ENCODE peak calls at places on chromosomes 13 and 19, in nine cellular contexts. S, T, X, L, V, F, U, H and I are unnamed samples.

GRCh38 chr13:23443110-23443509 is 9.6 kb upstream of the SACS start:
- DNase-seq in S (no peak), T (no peak), F (no peak), U (no peak), L (no peak), H (no peak), V (no peak), X (no peak), I (no peak)

GRCh38 chr19:5293607-5294089 is 47.0 kb downstream of the PTPRS start:
- DNase-seq in V (peak), S (peak), U (peak), F (no peak), X (peak), T (peak), H (no peak), L (no peak), I (no peak)

GRCh38 chr13:33322965-33323668 is 37.6 kb upstream of the STARD13 start:
- DNase-seq in X (no peak), H (no peak), S (no peak), U (no peak), L (no peak), F (no peak), V (no peak), T (no peak), I (no peak)

GRCh38 chr13:113753171-113753570 is 5.9 kb upstream of the TMEM255B start:
- DNase-seq in U (peak), L (no peak), F (no peak), S (no peak), X (no peak), H (no peak), T (no peak), V (no peak), I (no peak)

GRCh38 chr19:1591421-1592022 is 1.1 kb downstream of the MBD3 start:
- DNase-seq in L (no peak), U (no peak), F (no peak), X (no peak), V (no peak), T (no peak), H (no peak), S (no peak), I (no peak)

GRCh38 chr13:44234566-44234965 is 139.1 kb upstream of the SERP2 start:
- DNase-seq in H (no peak), U (no peak), T (no peak), X (no peak), S (no peak), L (no peak), F (no peak), V (peak), I (no peak)

GRCh38 chr19:14553042-14553938 is 18.6 kb downstream of the NDUFB7 start:
- DNase-seq in T (peak), X (no peak), V (no peak), L (no peak), H (no peak), S (no peak), U (no peak), F (no peak), I (no peak)

GRCh38 chr19:3710265-3710812 is 2.2 kb downstream of the TJP3 start:
- DNase-seq in F (no peak), X (peak), S (peak), U (peak), V (peak), T (peak), H (peak), L (no peak), I (peak)

GRCh38 chr13:44277459-44277858 is 96.2 kb upstream of the SERP2 start:
- DNase-seq in H (no peak), U (no peak), L (no peak), X (no peak), V (no peak), S (no peak), F (no peak), T (no peak), I (peak)

GRCh38 chr13:44219808-44220544 is 153.6 kb upstream of the SERP2 start:
- DNase-seq in T (no peak), H (no peak), X (no peak), F (no peak), U (no peak), L (no peak), S (no peak), V (peak), I (no peak)

GRCh38 chr13:113853518-113854237 is 10.2 kb downstream of the GAS6 start:
- DNase-seq in H (peak), U (peak), F (no peak), L (no peak), S (no peak), V (peak), X (no peak), T (no peak), I (peak)

GRCh38 chr13:35855531-35856019 is 275.6 kb downstream of the DCLK1 start:
- DNase-seq in V (no peak), U (no peak), S (no peak), H (no peak), T (no peak), F (peak), X (no peak), L (no peak), I (peak)

GRCh38 chr13:66660013-66660804 is 569.9 kb downstream of the PCDH9 start:
- DNase-seq in T (no peak), L (no peak), H (no peak), V (peak), U (no peak), F (no peak), X (no peak), S (no peak), I (no peak)

GRCh38 chr19:2554856-2555255 is 78.9 kb downstream of the GADD45B start:
- DNase-seq in F (no peak), X (no peak), S (no peak), U (no peak), L (no peak), H (no peak), V (peak), T (no peak), I (no peak)

GRCh38 chr13:98335721-98336120 is 158.7 kb upstream of the RNF113B start:
- DNase-seq in F (no peak), H (no peak), V (no peak), L (no peak), S (no peak), T (no peak), X (no peak), U (no peak), I (no peak)

GRCh38 chr13:110538632-110539031 is 22.9 kb downstream of the RAB20 start:
- DNase-seq in V (no peak), F (no peak), L (no peak), X (no peak), T (no peak), U (no peak), H (no peak), S (peak), I (no peak)

GRCh38 chr13:30033681-30034447 is 183.4 kb upstream of the UBL3 start:
- DNase-seq in X (no peak), H (no peak), F (no peak), V (peak), T (no peak), L (peak), U (no peak), S (no peak), I (no peak)

GRCh38 chr13:75687145-75687763 is 51.1 kb downstream of the LMO7 start:
- DNase-seq in V (peak), T (no peak), F (no peak), X (no peak), H (peak), S (no peak), L (no peak), U (no peak), I (no peak)

GRCh38 chr19:4140237-4140711 is 13.2 kb upstream of the CREB3L3 start:
- DNase-seq in L (no peak), H (peak), U (no peak), V (peak), X (peak), F (peak), T (no peak), S (no peak), I (no peak)

GRCh38 chr13:43297967-43298366 is 274.6 kb downstream of the DNAJC15 start:
- DNase-seq in X (no peak), H (no peak), V (no peak), T (no peak), S (no peak), F (no peak), L (no peak), U (no peak), I (no peak)

GRCh38 chr13:53622431-53622830 is 593.8 kb downstream of the OLFM4 start:
- DNase-seq in U (no peak), T (no peak), H (no peak), S (no peak), F (no peak), V (no peak), L (no peak), X (no peak), I (no peak)

GRCh38 chr19:3234800-3235199 is 10.3 kb downstream of the CELF5 start:
- DNase-seq in H (peak), X (no peak), U (no peak), S (no peak), F (no peak), V (no peak), T (no peak), L (no peak), I (no peak)

GRCh38 chr19:43575955-43576451 is 402 bp downstream of the PINLYP start:
- DNase-seq in S (no peak), F (no peak), T (no peak), V (no peak), U (no peak), X (no peak), H (no peak), L (no peak), I (no peak)

GRCh38 chr13:24734951-24735350 is 29.0 kb upstream of the RNF17 start:
- DNase-seq in T (no peak), U (no peak), L (no peak), V (no peak), H (no peak), X (no peak), F (no peak), S (no peak), I (peak)

GRCh38 chr19:28289294-28290063 is 923.5 kb downstream of the UQCRFS1 start:
- DNase-seq in V (no peak), L (no peak), T (no peak), U (no peak), S (no peak), X (no peak), H (no peak), F (no peak), I (no peak)

GRCh38 chr19:1855040-1855827 is 7.0 kb upstream of the REXO1 start:
- DNase-seq in U (peak), V (peak), L (no peak), X (peak), T (peak), S (peak), F (peak), H (peak), I (peak)

GRCh38 chr19:16234552-16235445 is 37.1 kb downstream of the AP1M1 start:
- DNase-seq in T (no peak), U (no peak), H (no peak), X (no peak), F (no peak), L (no peak), S (no peak), V (no peak), I (peak)

GRCh38 chr19:2371656-2372055 is 11.6 kb downstream of the TMPRSS9 start:
- DNase-seq in L (no peak), X (no peak), U (no peak), H (no peak), F (no peak), T (no peak), S (no peak), V (peak), I (no peak)

GRCh38 chr19:50432658-50433057 is at the start of gene MYBPC2:
- DNase-seq in S (no peak), T (no peak), F (no peak), X (no peak), H (no peak), U (no peak), V (no peak), L (no peak), I (no peak)

GRCh38 chr19:47444388-47444821 is 25.1 kb upstream of the MEIS3 start:
- DNase-seq in L (no peak), H (peak), U (peak), F (no peak), T (no peak), S (no peak), V (no peak), X (no peak), I (no peak)

GRCh38 chr19:29326351-29326750 is 113.4 kb upstream of the UQCRFS1 start:
- DNase-seq in F (no peak), V (no peak), T (no peak), S (no peak), X (no peak), H (peak), U (no peak), L (peak), I (no peak)

GRCh38 chr19:13132471-13133166 is 14.6 kb downstream of the NACC1 start:
- DNase-seq in S (no peak), F (no peak), T (no peak), U (no peak), X (no peak), L (no peak), H (no peak), V (peak), I (no peak)

GRCh38 chr19:16637535-16637934 is 9.5 kb upstream of the MED26 start:
- DNase-seq in X (no peak), S (no peak), U (no peak), L (no peak), T (no peak), V (peak), H (no peak), F (no peak), I (no peak)

GRCh38 chr13:75566658-75567057 is 17.1 kb downstream of the UCHL3 start:
- DNase-seq in X (no peak), H (no peak), S (no peak), T (no peak), V (peak), L (no peak), F (no peak), U (no peak), I (no peak)

GRCh38 chr13:91714726-91715334 is 316.4 kb downstream of the GPC5 start:
- DNase-seq in U (no peak), T (no peak), H (no peak), L (no peak), V (no peak), X (no peak), S (no peak), F (no peak), I (no peak)

GRCh38 chr19:50705422-50706019 is 14.1 kb downstream of the SHANK1 start:
- DNase-seq in U (no peak), V (peak), T (no peak), X (no peak), L (no peak), S (no peak), H (peak), F (no peak), I (no peak)

GRCh38 chr13:98490866-98491265 is 86.0 kb downstream of the STK24 start:
- DNase-seq in F (no peak), V (no peak), X (no peak), L (no peak), S (no peak), H (no peak), T (no peak), U (no peak), I (no peak)

DNA sequence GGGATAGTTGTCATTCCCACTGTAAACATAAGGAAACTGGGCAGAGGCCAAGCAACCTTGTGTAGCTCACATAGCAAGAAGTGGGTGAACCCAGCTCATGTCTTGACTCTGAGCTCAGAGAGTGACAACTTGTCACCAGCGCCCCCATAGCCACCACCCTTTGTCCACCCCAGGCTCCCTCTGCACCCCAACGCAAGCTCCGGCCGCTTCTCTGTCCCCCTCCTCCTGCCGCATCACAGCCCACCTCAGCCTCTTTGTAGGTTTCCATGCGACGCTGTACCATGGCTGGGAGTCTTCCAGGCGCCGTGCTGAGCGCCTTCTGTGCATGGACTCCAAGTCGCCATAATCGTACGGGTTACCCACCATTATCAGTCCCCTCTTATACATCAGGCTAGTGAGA is 3.3 kb downstream of the GP6 start:
- DNase-seq in X (no peak), V (no peak), F (no peak), S (no peak), H (no peak), U (no peak), L (no peak), T (no peak), I (no peak)
- TF ChIP-seq POLR2A in X (no peak), V (no peak), F (no peak), S (no peak), H (no peak), U (no peak), L (no peak), T (no peak), I (no peak)

GRCh38 chr13:84528408-84529055 is 646.3 kb upstream of the SLITRK1 start:
- DNase-seq in S (no peak), L (no peak), T (no peak), F (no peak), U (no peak), H (no peak), X (no peak), V (no peak), I (no peak)
- TF ChIP-seq CTCF in S (no peak), L (no peak), T (no peak), F (no peak), U (no peak), H (no peak), X (no peak), V (no peak), I (no peak)

DNA sequence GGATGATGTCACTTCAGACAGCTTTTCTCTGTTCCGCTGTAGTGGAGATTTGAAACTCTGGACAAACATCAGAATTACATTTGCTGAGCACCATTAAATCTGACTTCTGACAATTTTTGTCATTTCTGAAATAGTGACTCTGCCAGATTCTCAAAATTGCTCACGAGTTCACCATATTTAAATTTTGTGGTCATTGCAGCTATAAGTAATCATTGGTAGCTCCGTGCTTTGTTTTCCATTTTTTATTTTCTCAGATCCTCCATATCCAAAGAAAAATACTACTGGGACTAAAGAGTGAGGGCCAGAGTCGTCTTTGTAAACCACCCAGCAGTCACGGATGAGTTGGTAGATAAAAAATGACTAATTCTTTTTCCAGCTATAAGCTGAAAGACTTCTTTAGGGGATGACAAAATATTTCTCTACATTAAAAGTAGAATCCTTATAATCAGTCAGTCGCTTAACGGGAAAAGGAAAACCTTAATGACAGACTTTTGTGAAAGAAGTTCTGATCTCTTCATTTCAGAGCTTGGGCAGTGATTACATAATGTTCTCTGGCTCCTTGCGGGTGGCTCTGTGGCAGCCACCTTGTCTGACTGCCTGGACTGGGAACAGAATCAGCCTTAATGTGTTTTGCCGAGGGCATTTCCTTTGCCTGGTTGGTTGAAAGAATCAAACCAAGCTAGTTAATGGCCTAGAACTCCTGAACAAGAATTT is 2.3 kb downstream of the ITM2B start:
- DNase-seq in T (peak), F (no peak), U (no peak), H (no peak), X (peak), L (no peak), V (peak), S (no peak), I (no peak)
- H3K4me3 ChIP-seq in T (peak), F (peak), U (peak), H (peak), X (peak), L (peak), V (peak), S (peak), I (no peak)

DNA sequence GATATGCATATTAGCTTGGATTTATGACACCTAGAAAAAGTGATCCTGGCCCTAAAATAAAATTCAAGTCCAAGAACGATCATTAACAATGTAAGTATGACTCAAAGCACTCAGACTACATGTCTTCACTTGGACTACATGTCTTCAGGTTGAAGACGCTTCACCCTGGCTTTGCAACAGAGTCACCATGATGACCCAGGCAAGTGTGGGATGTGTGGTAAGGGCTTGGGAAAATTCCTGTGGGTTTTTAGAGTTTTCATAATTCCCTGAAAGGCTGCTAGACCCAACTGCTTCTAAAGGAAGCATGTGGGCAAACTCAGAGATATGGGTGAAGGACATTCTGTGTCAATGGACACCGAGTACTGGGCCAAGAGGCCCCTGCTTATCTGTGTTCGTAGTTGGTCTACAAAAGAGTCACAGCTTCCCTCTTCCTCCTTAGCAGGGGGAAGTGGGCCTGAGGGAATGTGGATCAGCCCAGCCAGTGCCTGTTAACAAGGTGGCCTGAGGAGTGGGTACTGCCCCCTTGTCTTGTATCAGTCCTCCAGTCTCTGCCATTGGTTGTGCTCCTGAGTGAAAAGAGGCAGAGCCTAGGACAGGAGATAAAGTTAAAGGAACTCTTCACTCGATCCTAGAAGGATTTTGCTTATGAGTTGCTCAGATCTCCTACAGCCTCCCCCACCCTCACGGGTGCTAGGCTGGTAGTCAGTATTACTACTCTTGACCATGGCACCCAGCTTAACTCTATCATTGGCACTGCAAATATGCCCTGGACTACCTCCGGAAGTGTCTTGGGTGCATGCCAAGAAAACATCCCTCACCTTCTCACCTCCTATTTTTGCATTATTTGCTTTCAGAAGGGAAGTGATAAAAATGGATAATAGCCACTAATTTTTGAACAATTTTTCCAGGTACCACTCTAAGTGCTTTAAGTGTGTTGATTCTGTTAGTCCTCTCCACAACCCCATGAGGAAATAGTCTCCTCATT is 406.3 kb downstream of the COG6 start:
- DNase-seq in V (no peak), X (no peak), T (no peak), H (no peak), U (no peak), S (no peak), L (no peak), F (no peak), I (no peak)
- TF ChIP-seq POLR2A in V (no peak), X (no peak), T (no peak), H (no peak), U (no peak), S (no peak), L (no peak), F (no peak), I (no peak)

GRCh38 chr13:67736646-67737420 is 506.7 kb upstream of the PCDH9 start:
- DNase-seq in X (no peak), H (no peak), V (peak), F (peak), S (no peak), T (no peak), U (no peak), L (no peak), I (no peak)
- TF ChIP-seq CTCF in X (no peak), H (peak), V (peak), F (peak), S (no peak), T (no peak), U (no peak), L (no peak), I (no peak)

GRCh38 chr19:42150940-42151339 is 18.7 kb upstream of the POU2F2 start:
- DNase-seq in T (no peak), F (no peak), V (no peak), H (no peak), S (no peak), U (no peak), L (no peak), X (no peak), I (no peak)

GRCh38 chr19:42151735-42152134 is 19.5 kb upstream of the POU2F2 start:
- DNase-seq in F (no peak), X (no peak), V (no peak), S (no peak), T (no peak), H (no peak), L (no peak), U (no peak), I (no peak)

GRCh38 chr19:42149447-42150202 is 17.4 kb upstream of the POU2F2 start:
- DNase-seq in X (no peak), H (no peak), L (no peak), U (no peak), S (no peak), F (no peak), V (no peak), T (no peak), I (no peak)

GRCh38 chr19:42152285-42152684 is 20.0 kb upstream of the POU2F2 start:
- DNase-seq in H (no peak), S (no peak), U (no peak), F (no peak), L (no peak), T (no peak), X (no peak), V (no peak), I (no peak)

GRCh38 chr19:42150353-42150752 is 18.1 kb upstream of the POU2F2 start:
- DNase-seq in X (no peak), U (no peak), H (no peak), V (no peak), L (no peak), T (no peak), F (no peak), S (no peak), I (no peak)
- H3K4me3 ChIP-seq in X (no peak), U (no peak), H (no peak), V (no peak), L (no peak), T (no peak), F (no peak), S (no peak), I (no peak)